ENCODE peak calls at places on chromosomes 3 and 15, in six cellular contexts. C is NCI-H748 treated with DMSO at 0.1 percent for 48 hours, I is endodermal cell, F is endothelial cell, O is HEK293T, U is AG08396. T is an unnamed sample.

GRCh38 chr15:32698773-32699390 is 18.9 kb upstream of the GREM1 start:
- DNase-seq in C (no peak), I (peak; percentile 68), F (no peak), O (no peak), U (no peak), T (no peak)

GRCh38 chr15:95132774-95133173 is 901.4 kb downstream of the MCTP2 start:
- DNase-seq in C (no peak), I (no peak), F (no peak), O (no peak), U (peak; percentile 26), T (no peak)

GRCh38 chr3:57268416-57268815 is 24.1 kb downstream of the ASB14 start:
- DNase-seq in C (no peak), I (no peak), F (no peak), O (no peak), U (no peak), T (no peak)

GRCh38 chr15:31090741-31091140 is 10.8 kb downstream of the TRPM1 start:
- DNase-seq in C (no peak), I (no peak), F (no peak), O (no peak), U (no peak), T (no peak)

GRCh38 chr3:48026098-48026497 is 9.9 kb upstream of the MAP4 start:
- DNase-seq in C (no peak), I (no peak), F (no peak), O (no peak), U (no peak), T (no peak)

GRCh38 chr3:160564205-160564922 is 1.0 kb downstream of the KPNA4 start:
- DNase-seq in C (no peak), I (peak; percentile 64), F (peak; percentile 37), O (peak; percentile 21), U (no peak), T (peak; percentile 18)

GRCh38 chr3:71787851-71788405 is 3.0 kb upstream of the PROK2 start:
- DNase-seq in C (no peak), I (no peak), F (no peak), O (no peak), U (no peak), T (no peak)

GRCh38 chr15:99511865-99512632 is 53.7 kb upstream of the MEF2A start:
- DNase-seq in C (no peak), I (no peak), F (no peak), O (no peak), U (no peak), T (no peak)

GRCh38 chr3:196763179-196763578 is 23.5 kb downstream of the PAK2 start:
- DNase-seq in C (no peak), I (no peak), F (no peak), O (no peak), U (no peak), T (no peak)

GRCh38 chr15:73906346-73907017 is 19.8 kb upstream of the LOXL1 start:
- DNase-seq in C (no peak), I (no peak), F (no peak), O (no peak), U (peak; percentile 47), T (no peak)

GRCh38 chr3:131658115-131658514 is 155.3 kb upstream of the MRPL3 start:
- DNase-seq in C (no peak), I (no peak), F (no peak), O (no peak), U (no peak), T (no peak)

GRCh38 chr3:172312006-172312405 is 136.2 kb downstream of the GHSR start:
- DNase-seq in C (no peak), I (no peak), F (no peak), O (no peak), U (no peak), T (no peak)

GRCh38 chr3:173826901-173827609 is 429.5 kb downstream of the NLGN1 start:
- DNase-seq in C (no peak), I (no peak), F (no peak), O (no peak), U (peak; percentile 8), T (no peak)

GRCh38 chr3:48440590-48440958 is 517 bp downstream of the TMA7 start:
- DNase-seq in C (no peak), I (no peak), F (peak; percentile 36), O (no peak), U (peak; percentile 18), T (no peak)

GRCh38 chr3:189685854-189686253 is 54.7 kb downstream of the TP63 start:
- DNase-seq in C (no peak), I (no peak), F (no peak), O (no peak), U (peak; percentile 14), T (no peak)

T was measured in HuH-7.5.